ENCODE peak calls at places on chromosome 6, in nine cellular contexts. B, L, W, V, Q, J, M, T and Z are unnamed samples.

GRCh38 chr6:108250240-108250866 is 10.5 kb downstream of the SNX3 start:
- DNase-seq in T (no peak), B (peak), V (no peak), M (no peak), L (no peak), J (no peak), Q (no peak), W (no peak), Z (no peak)

GRCh38 chr6:141483561-141484061 is 649.1 kb upstream of the GJE1 start:
- DNase-seq in Q (no peak), W (no peak), L (no peak), M (no peak), T (peak), J (no peak), V (no peak), B (no peak), Z (no peak)

GRCh38 chr6:128316258-128316952 is 204.0 kb downstream of the PTPRK start:
- DNase-seq in J (no peak), V (no peak), L (no peak), M (no peak), Q (no peak), W (no peak), B (no peak), T (no peak), Z (no peak)

GRCh38 chr6:37517411-37517812 is 17.7 kb upstream of the CCDC167 start:
- DNase-seq in L (no peak), B (no peak), J (no peak), T (peak), Q (no peak), W (no peak), V (no peak), M (no peak), Z (peak)

GRCh38 chr6:121143476-121143875 is 190.8 kb downstream of the TBC1D32 start:
- DNase-seq in J (no peak), V (no peak), B (no peak), M (no peak), W (no peak), Q (no peak), T (no peak), L (no peak), Z (no peak)

GRCh38 chr6:22657341-22657985 is 88.1 kb downstream of the HDGFL1 start:
- DNase-seq in M (no peak), Q (peak), W (no peak), B (no peak), J (no peak), T (no peak), L (no peak), V (no peak), Z (peak)

GRCh38 chr6:12233693-12234551 is 56.2 kb upstream of the EDN1 start:
- DNase-seq in B (peak), W (peak), V (no peak), Q (peak), J (peak), L (no peak), M (no peak), T (peak), Z (no peak)

GRCh38 chr6:117561128-117561527 is 41.2 kb downstream of the GOPC start:
- DNase-seq in Q (no peak), V (no peak), B (no peak), J (no peak), L (no peak), W (no peak), T (no peak), M (no peak), Z (no peak)

GRCh38 chr6:111551521-111552231 is 54.0 kb downstream of the TRAF3IP2 start:
- DNase-seq in W (peak), T (peak), B (no peak), V (no peak), J (no peak), M (no peak), L (no peak), Q (peak), Z (no peak)

GRCh38 chr6:90397929-90398674 is 101.5 kb upstream of the BACH2 start:
- DNase-seq in M (no peak), L (no peak), J (no peak), Q (no peak), W (no peak), T (no peak), B (no peak), V (no peak), Z (no peak)

GRCh38 chr6:105111871-105112270 is 67.9 kb downstream of the POPDC3 start:
- DNase-seq in Q (no peak), W (no peak), L (no peak), B (no peak), V (no peak), T (no peak), J (no peak), M (no peak), Z (no peak)

GRCh38 chr6:159941286-159942113 is 27.4 kb upstream of the IGF2R start:
- DNase-seq in L (no peak), J (no peak), T (no peak), V (no peak), M (no peak), B (peak), Q (no peak), W (no peak), Z (no peak)

GRCh38 chr6:127510876-127511275 is 8.3 kb downstream of the MTCL3 start:
- DNase-seq in J (no peak), M (no peak), V (no peak), Q (no peak), B (no peak), W (no peak), L (no peak), T (no peak), Z (no peak)

GRCh38 chr6:147787407-147787806 is 278.9 kb downstream of the SAMD5 start:
- DNase-seq in V (no peak), T (no peak), Q (no peak), J (no peak), W (no peak), B (no peak), L (no peak), M (no peak), Z (no peak)

GRCh38 chr6:26187981-26188635 is 100.9 kb downstream of the HFE start:
- DNase-seq in B (peak), T (peak), J (no peak), Q (no peak), W (no peak), V (no peak), M (no peak), L (no peak), Z (no peak)

GRCh38 chr6:88899569-88900316 is 63.7 kb downstream of the RNGTT start:
- DNase-seq in Q (no peak), J (no peak), L (no peak), B (no peak), M (no peak), T (no peak), W (no peak), V (no peak), Z (no peak)

GRCh38 chr6:41713650-41714291 is 21.6 kb downstream of the TFEB start:
- DNase-seq in V (no peak), B (no peak), L (no peak), T (no peak), W (peak), J (no peak), Q (no peak), M (no peak), Z (no peak)

GRCh38 chr6:37700266-37700973 is 2.7 kb upstream of the MDGA1 start:
- DNase-seq in J (no peak), T (no peak), M (no peak), L (no peak), Q (no peak), V (no peak), B (no peak), W (no peak), Z (no peak)

GRCh38 chr6:74534485-74535211 is 671.2 kb downstream of the COL12A1 start:
- DNase-seq in L (no peak), M (no peak), B (peak), V (no peak), W (no peak), T (no peak), Q (no peak), J (no peak), Z (no peak)

GRCh38 chr6:10801224-10801848 is 37.0 kb downstream of the MAK start:
- DNase-seq in M (no peak), T (peak), L (no peak), W (peak), J (peak), Q (peak), B (peak), V (no peak), Z (peak)

GRCh38 chr6:29926795-29927427 is 15.4 kb upstream of the HLA-A start:
- DNase-seq in B (no peak), L (peak), T (peak), V (peak), W (peak), Q (peak), J (no peak), M (peak), Z (peak)

GRCh38 chr6:41583576-41583975 is 37.4 kb downstream of the FOXP4 start:
- DNase-seq in T (no peak), L (no peak), M (no peak), V (no peak), Q (no peak), B (no peak), J (no peak), W (no peak), Z (no peak)

GRCh38 chr6:130794010-130794675 is 33.1 kb upstream of the SMLR1 start:
- DNase-seq in W (no peak), J (no peak), M (no peak), V (no peak), B (no peak), L (no peak), Q (no peak), T (no peak), Z (no peak)

GRCh38 chr6:116766506-116767176 is 1.1 kb upstream of the FAM162B start:
- DNase-seq in M (no peak), Q (no peak), L (no peak), J (no peak), T (no peak), B (no peak), W (no peak), V (no peak), Z (no peak)

GRCh38 chr6:53320964-53321363 is 27.8 kb downstream of the ELOVL5 start:
- DNase-seq in L (no peak), W (no peak), J (no peak), V (no peak), Q (no peak), M (no peak), T (no peak), B (no peak), Z (no peak)

DNA sequence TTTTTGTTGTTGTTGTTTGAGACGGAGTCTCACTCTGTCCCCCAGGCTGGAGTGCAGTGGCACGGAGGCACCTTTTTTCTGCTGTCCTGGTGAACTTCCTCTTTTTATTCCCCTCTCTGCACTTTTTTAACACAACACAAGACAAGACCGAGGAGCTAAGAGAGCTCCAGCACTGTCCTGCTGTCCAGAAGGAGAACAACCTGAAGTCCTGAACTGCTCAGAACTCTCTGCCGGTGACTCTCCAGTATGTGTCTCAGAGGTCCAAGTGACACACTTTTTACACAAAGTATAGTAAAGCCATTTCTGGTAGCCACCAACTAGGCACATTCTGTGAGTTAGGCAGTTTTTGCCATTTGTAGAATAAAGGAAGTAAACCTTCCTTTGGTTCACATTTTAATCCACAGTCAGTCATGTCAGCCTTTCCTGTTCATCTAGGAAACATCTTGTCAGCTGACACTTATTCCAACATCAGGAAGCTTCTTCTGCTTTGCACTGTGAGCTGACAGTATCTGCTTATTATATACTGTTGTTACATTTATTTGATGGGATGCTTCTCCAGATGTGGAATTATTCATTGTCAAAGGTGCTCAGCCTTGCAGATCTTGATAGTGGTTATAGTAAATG is 28.1 kb upstream of the TXNDC5 start:
- DNase-seq in J (no peak), V (no peak), T (no peak), L (no peak), B (no peak), W (no peak), Q (no peak), M (no peak), Z (no peak)
- TF ChIP-seq POLR2AphosphoS5 in J (no peak), V (no peak), T (no peak), L (no peak), B (no peak), W (no peak), Q (no peak), M (no peak), Z (no peak)

GRCh38 chr6:146543211-146543939 is at the start of gene RAB32:
- DNase-seq in M (peak), J (peak), T (peak), V (peak), W (peak), Q (peak), L (peak), B (no peak), Z (peak)
- TF ChIP-seq POLR2A in M (no peak), J (peak), T (no peak), V (peak), W (no peak), Q (peak), L (peak), B (no peak), Z (no peak)

GRCh38 chr6:44065443-44066115 is 61.7 kb downstream of the MRPL14 start:
- DNase-seq in T (no peak), Q (no peak), M (no peak), L (no peak), J (no peak), B (no peak), V (no peak), W (no peak), Z (no peak)

GRCh38 chr6:44068607-44069296 is 58.5 kb downstream of the MRPL14 start:
- DNase-seq in M (no peak), T (no peak), V (no peak), W (no peak), Q (no peak), L (no peak), J (no peak), B (no peak), Z (no peak)

GRCh38 chr6:44064948-44065272 is 62.3 kb downstream of the MRPL14 start:
- DNase-seq in T (no peak), V (no peak), M (no peak), W (no peak), Q (no peak), B (no peak), L (no peak), J (no peak), Z (no peak)

GRCh38 chr6:44067760-44068139 is 59.5 kb downstream of the MRPL14 start:
- DNase-seq in Q (no peak), W (no peak), M (no peak), J (no peak), T (no peak), B (no peak), L (no peak), V (no peak), Z (no peak)

GRCh38 chr6:44067073-44067759 is 60.0 kb downstream of the MRPL14 start:
- DNase-seq in J (no peak), W (no peak), Q (no peak), B (no peak), M (no peak), L (no peak), T (no peak), V (no peak), Z (no peak)
- H3K4me3 ChIP-seq in J (no peak), W (no peak), Q (no peak), B (no peak), M (no peak), L (no peak), T (no peak), V (no peak), Z (no peak)

GRCh38 chr6:35297541-35298481 is at the start of gene DEF6:
- DNase-seq in V (peak), Q (peak), J (peak), W (peak), L (no peak), M (peak), T (peak), B (peak), Z (peak)
- TF ChIP-seq POLR2AphosphoS5 in V (peak), Q (peak), J (no peak), W (peak), L (peak), M (peak), T (peak), B (peak), Z (peak)

GRCh38 chr6:101439790-101440189 is 46.3 kb downstream of the GRIK2 start:
- DNase-seq in W (no peak), Q (no peak), M (no peak), L (no peak), B (no peak), V (no peak), J (no peak), T (no peak), Z (no peak)
- TF ChIP-seq POLR2A in W (no peak), Q (no peak), M (no peak), L (no peak), B (no peak), V (no peak), J (no peak), T (no peak), Z (no peak)

DNA sequence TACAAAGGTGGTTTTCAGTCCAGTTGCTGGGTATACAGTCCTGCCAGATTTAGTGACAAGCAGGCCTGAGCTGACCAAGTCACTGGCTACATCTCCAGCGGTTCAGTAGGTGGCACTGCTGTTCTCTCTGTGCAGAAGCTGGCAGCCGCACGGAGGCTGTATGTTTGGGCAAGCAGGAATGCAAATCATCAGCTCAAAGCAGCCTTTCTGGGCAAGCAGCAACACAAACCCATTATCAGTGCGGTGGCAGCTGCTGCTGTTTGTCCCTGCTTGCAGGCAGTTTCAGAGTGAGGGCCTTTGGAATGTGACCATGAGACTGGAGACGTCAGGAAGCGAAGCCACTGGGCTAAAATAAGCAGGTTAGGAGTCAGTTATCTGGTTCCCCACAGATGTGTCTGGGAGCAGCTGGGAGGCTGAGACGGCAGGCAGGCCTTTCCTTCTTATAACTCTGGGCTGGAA is 72.5 kb downstream of the TXLNB start:
- DNase-seq in Q (peak), B (peak), M (peak), T (peak), J (peak), W (peak), V (peak), L (peak), Z (peak)
- H3K4me3 ChIP-seq in Q (no peak), B (no peak), M (no peak), T (no peak), J (no peak), W (no peak), V (no peak), L (no peak), Z (no peak)

GRCh38 chr6:125217369-125217768 is 63.8 kb downstream of the TPD52L1 start:
- DNase-seq in M (no peak), Q (no peak), V (no peak), B (no peak), T (no peak), W (no peak), L (no peak), J (no peak), Z (no peak)
- TF ChIP-seq POLR2AphosphoS5 in M (no peak), Q (no peak), V (no peak), B (no peak), T (no peak), W (no peak), L (no peak), J (no peak), Z (no peak)

DNA sequence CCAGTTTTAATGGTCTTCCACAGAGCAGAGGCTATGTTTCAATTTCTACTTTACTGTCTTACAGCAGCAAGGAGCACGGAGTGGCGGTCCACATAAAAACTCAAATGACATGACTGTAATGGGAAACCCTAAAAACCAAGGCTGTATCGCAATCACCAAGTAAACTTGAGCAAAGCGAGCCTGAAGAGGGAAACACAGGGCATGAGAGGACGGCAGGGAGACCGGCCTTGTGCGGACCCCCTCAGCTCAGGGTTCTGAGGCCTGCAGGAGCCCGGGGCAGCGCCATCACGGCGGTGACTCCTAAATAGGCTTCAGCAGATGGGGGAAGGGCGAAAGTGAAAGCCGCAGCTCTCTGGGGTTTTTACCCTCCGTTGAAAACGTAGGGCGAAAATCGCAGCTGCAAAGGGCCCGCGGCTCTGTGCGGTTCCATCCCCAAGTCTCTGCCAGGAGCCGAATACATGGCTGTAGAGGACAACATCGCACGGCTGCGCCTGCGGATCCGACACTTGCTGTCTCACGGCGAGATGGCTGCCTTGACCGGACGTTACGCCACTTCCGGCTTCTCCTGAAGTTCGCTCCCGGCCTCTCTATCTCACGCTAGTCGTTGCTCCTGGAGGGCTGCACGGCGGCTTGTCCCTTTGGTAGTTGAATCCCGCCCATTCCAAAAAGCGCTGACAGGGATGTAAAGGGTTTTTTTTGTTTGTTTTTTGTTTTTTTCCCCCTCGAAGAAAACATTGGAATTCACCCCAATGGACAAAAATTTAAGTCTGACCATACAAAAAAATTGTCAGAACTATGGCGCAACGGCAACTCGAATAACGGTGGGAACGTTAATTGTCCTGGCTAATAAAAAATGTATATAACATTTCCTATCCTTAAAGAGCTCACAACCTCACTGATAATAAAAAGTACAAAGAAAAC is at the start of gene PSMB1:
- DNase-seq in J (peak), Q (peak), W (peak), L (peak), M (peak), T (peak), B (peak), V (peak), Z (peak)
- TF ChIP-seq POLR2A in J (peak), Q (peak), W (no peak), L (peak), M (peak), T (peak), B (peak), V (peak), Z (peak)